ENCODE peak calls at places on chromosomes 13 and 19, in nine cellular contexts. One of them, this sample, is unnamed.

GRCh38 chr19:51783373-51783772 is 11.6 kb upstream of the FPR3 start:
- DNase-seq in activated CD4-positive, alpha-beta T cell treated with anti-CD3 and anti-CD28 coated beads, Interleukin-2, amount 50 U/mL, for 4 hours: no peak
- DNase-seq in CD8-positive, alpha-beta T cell: no peak
- DNase-seq in neural crest cell: no peak
- DNase-seq in uterus: no peak
- DNase-seq in aorta: no peak
- DNase-seq in T-helper 2 cell: no peak
- DNase-seq in amniotic stem cell: no peak
- DNase-seq in GM03348: no peak
- DNase-seq in this sample: no peak

GRCh38 chr13:20924758-20925394 is 22.3 kb upstream of the XPO4 start:
- DNase-seq in activated CD4-positive, alpha-beta T cell treated with anti-CD3 and anti-CD28 coated beads, Interleukin-2, amount 50 U/mL, for 4 hours: peak
- DNase-seq in CD8-positive, alpha-beta T cell: peak
- DNase-seq in neural crest cell: peak
- DNase-seq in uterus: peak
- DNase-seq in aorta: peak
- DNase-seq in T-helper 2 cell: peak
- DNase-seq in amniotic stem cell: peak
- DNase-seq in GM03348: peak
- DNase-seq in this sample: peak

GRCh38 chr19:15672580-15673175 is at the start of gene CYP4F12:
- DNase-seq in activated CD4-positive, alpha-beta T cell treated with anti-CD3 and anti-CD28 coated beads, Interleukin-2, amount 50 U/mL, for 4 hours: no peak
- DNase-seq in CD8-positive, alpha-beta T cell: peak
- DNase-seq in neural crest cell: no peak
- DNase-seq in uterus: peak
- DNase-seq in aorta: peak
- DNase-seq in T-helper 2 cell: no peak
- DNase-seq in amniotic stem cell: no peak
- DNase-seq in GM03348: no peak
- DNase-seq in this sample: no peak

GRCh38 chr19:45117167-45117594 is 24.2 kb downstream of the PPP1R37 start:
- DNase-seq in activated CD4-positive, alpha-beta T cell treated with anti-CD3 and anti-CD28 coated beads, Interleukin-2, amount 50 U/mL, for 4 hours: peak
- DNase-seq in CD8-positive, alpha-beta T cell: peak
- DNase-seq in neural crest cell: no peak
- DNase-seq in uterus: no peak
- DNase-seq in aorta: no peak
- DNase-seq in T-helper 2 cell: peak
- DNase-seq in amniotic stem cell: no peak
- DNase-seq in GM03348: no peak
- DNase-seq in this sample: peak

GRCh38 chr13:33876716-33877394 is 58.9 kb downstream of the RFC3 start:
- DNase-seq in activated CD4-positive, alpha-beta T cell treated with anti-CD3 and anti-CD28 coated beads, Interleukin-2, amount 50 U/mL, for 4 hours: no peak
- DNase-seq in CD8-positive, alpha-beta T cell: no peak
- DNase-seq in neural crest cell: no peak
- DNase-seq in uterus: no peak
- DNase-seq in aorta: no peak
- DNase-seq in T-helper 2 cell: no peak
- DNase-seq in amniotic stem cell: no peak
- DNase-seq in GM03348: no peak
- DNase-seq in this sample: peak

GRCh38 chr19:45113628-45114027 is 20.6 kb downstream of the PPP1R37 start:
- DNase-seq in activated CD4-positive, alpha-beta T cell treated with anti-CD3 and anti-CD28 coated beads, Interleukin-2, amount 50 U/mL, for 4 hours: no peak
- DNase-seq in CD8-positive, alpha-beta T cell: no peak
- DNase-seq in neural crest cell: no peak
- DNase-seq in uterus: no peak
- DNase-seq in aorta: no peak
- DNase-seq in T-helper 2 cell: no peak
- DNase-seq in amniotic stem cell: no peak
- DNase-seq in GM03348: no peak
- DNase-seq in this sample: no peak

GRCh38 chr13:110524484-110525254 is 36.9 kb downstream of the RAB20 start:
- DNase-seq in activated CD4-positive, alpha-beta T cell treated with anti-CD3 and anti-CD28 coated beads, Interleukin-2, amount 50 U/mL, for 4 hours: no peak
- DNase-seq in CD8-positive, alpha-beta T cell: no peak
- DNase-seq in neural crest cell: no peak
- DNase-seq in uterus: no peak
- DNase-seq in aorta: no peak
- DNase-seq in T-helper 2 cell: no peak
- DNase-seq in amniotic stem cell: no peak
- DNase-seq in GM03348: no peak
- DNase-seq in this sample: no peak

GRCh38 chr19:21092107-21092506 is 10.1 kb downstream of the ZNF714 start:
- DNase-seq in activated CD4-positive, alpha-beta T cell treated with anti-CD3 and anti-CD28 coated beads, Interleukin-2, amount 50 U/mL, for 4 hours: no peak
- DNase-seq in CD8-positive, alpha-beta T cell: no peak
- DNase-seq in neural crest cell: no peak
- DNase-seq in uterus: no peak
- DNase-seq in aorta: no peak
- DNase-seq in T-helper 2 cell: no peak
- DNase-seq in amniotic stem cell: no peak
- DNase-seq in GM03348: peak
- DNase-seq in this sample: no peak

GRCh38 chr13:26058704-26059103 is 6.9 kb upstream of the SHISA2 start:
- DNase-seq in activated CD4-positive, alpha-beta T cell treated with anti-CD3 and anti-CD28 coated beads, Interleukin-2, amount 50 U/mL, for 4 hours: no peak
- DNase-seq in CD8-positive, alpha-beta T cell: no peak
- DNase-seq in neural crest cell: no peak
- DNase-seq in uterus: no peak
- DNase-seq in aorta: no peak
- DNase-seq in T-helper 2 cell: no peak
- DNase-seq in amniotic stem cell: no peak
- DNase-seq in GM03348: no peak
- DNase-seq in this sample: no peak

GRCh38 chr13:46172531-46172991 is 9.4 kb downstream of the LCP1 start:
- DNase-seq in activated CD4-positive, alpha-beta T cell treated with anti-CD3 and anti-CD28 coated beads, Interleukin-2, amount 50 U/mL, for 4 hours: peak
- DNase-seq in CD8-positive, alpha-beta T cell: peak
- DNase-seq in neural crest cell: no peak
- DNase-seq in uterus: no peak
- DNase-seq in aorta: no peak
- DNase-seq in T-helper 2 cell: no peak
- DNase-seq in amniotic stem cell: no peak
- DNase-seq in GM03348: no peak
- DNase-seq in this sample: no peak

GRCh38 chr19:9313756-9314155 is 4.1 kb upstream of the ZNF699 start:
- DNase-seq in activated CD4-positive, alpha-beta T cell treated with anti-CD3 and anti-CD28 coated beads, Interleukin-2, amount 50 U/mL, for 4 hours: no peak
- DNase-seq in CD8-positive, alpha-beta T cell: no peak
- DNase-seq in neural crest cell: no peak
- DNase-seq in uterus: no peak
- DNase-seq in aorta: no peak
- DNase-seq in T-helper 2 cell: no peak
- DNase-seq in amniotic stem cell: no peak
- DNase-seq in GM03348: no peak
- DNase-seq in this sample: no peak

GRCh38 chr13:28750187-28751045 is 31.6 kb upstream of the SLC46A3 start:
- DNase-seq in activated CD4-positive, alpha-beta T cell treated with anti-CD3 and anti-CD28 coated beads, Interleukin-2, amount 50 U/mL, for 4 hours: no peak
- DNase-seq in CD8-positive, alpha-beta T cell: no peak
- DNase-seq in neural crest cell: no peak
- DNase-seq in uterus: no peak
- DNase-seq in aorta: no peak
- DNase-seq in T-helper 2 cell: no peak
- DNase-seq in amniotic stem cell: no peak
- DNase-seq in GM03348: no peak
- DNase-seq in this sample: no peak

GRCh38 chr13:101529419-101529818 is 76.9 kb downstream of the ITGBL1 start:
- DNase-seq in activated CD4-positive, alpha-beta T cell treated with anti-CD3 and anti-CD28 coated beads, Interleukin-2, amount 50 U/mL, for 4 hours: no peak
- DNase-seq in CD8-positive, alpha-beta T cell: no peak
- DNase-seq in neural crest cell: no peak
- DNase-seq in uterus: no peak
- DNase-seq in aorta: peak
- DNase-seq in T-helper 2 cell: no peak
- DNase-seq in amniotic stem cell: no peak
- DNase-seq in GM03348: no peak
- DNase-seq in this sample: no peak

GRCh38 chr19:51440846-51441409 is 17.3 kb downstream of the SIGLEC8 start:
- DNase-seq in activated CD4-positive, alpha-beta T cell treated with anti-CD3 and anti-CD28 coated beads, Interleukin-2, amount 50 U/mL, for 4 hours: peak
- DNase-seq in CD8-positive, alpha-beta T cell: peak
- DNase-seq in neural crest cell: no peak
- DNase-seq in uterus: no peak
- DNase-seq in aorta: no peak
- DNase-seq in T-helper 2 cell: peak
- DNase-seq in amniotic stem cell: no peak
- DNase-seq in GM03348: no peak
- DNase-seq in this sample: no peak

GRCh38 chr13:45799451-45799850 is 52.1 kb downstream of the SIAH3 start:
- DNase-seq in activated CD4-positive, alpha-beta T cell treated with anti-CD3 and anti-CD28 coated beads, Interleukin-2, amount 50 U/mL, for 4 hours: no peak
- DNase-seq in CD8-positive, alpha-beta T cell: no peak
- DNase-seq in neural crest cell: no peak
- DNase-seq in uterus: no peak
- DNase-seq in aorta: no peak
- DNase-seq in T-helper 2 cell: no peak
- DNase-seq in amniotic stem cell: no peak
- DNase-seq in GM03348: no peak
- DNase-seq in this sample: peak

GRCh38 chr13:50323440-50324070 is 308.3 kb downstream of the KCNRG start:
- DNase-seq in activated CD4-positive, alpha-beta T cell treated with anti-CD3 and anti-CD28 coated beads, Interleukin-2, amount 50 U/mL, for 4 hours: no peak
- DNase-seq in CD8-positive, alpha-beta T cell: no peak
- DNase-seq in neural crest cell: no peak
- DNase-seq in uterus: no peak
- DNase-seq in aorta: no peak
- DNase-seq in T-helper 2 cell: no peak
- DNase-seq in amniotic stem cell: peak
- DNase-seq in GM03348: peak
- DNase-seq in this sample: no peak

GRCh38 chr13:101082441-101082840 is 333.9 kb downstream of the NALCN start:
- DNase-seq in activated CD4-positive, alpha-beta T cell treated with anti-CD3 and anti-CD28 coated beads, Interleukin-2, amount 50 U/mL, for 4 hours: no peak
- DNase-seq in CD8-positive, alpha-beta T cell: no peak
- DNase-seq in neural crest cell: no peak
- DNase-seq in uterus: no peak
- DNase-seq in aorta: no peak
- DNase-seq in T-helper 2 cell: no peak
- DNase-seq in amniotic stem cell: no peak
- DNase-seq in GM03348: no peak
- DNase-seq in this sample: no peak

GRCh38 chr13:68099616-68100015 is 869.5 kb upstream of the PCDH9 start:
- DNase-seq in activated CD4-positive, alpha-beta T cell treated with anti-CD3 and anti-CD28 coated beads, Interleukin-2, amount 50 U/mL, for 4 hours: no peak
- DNase-seq in CD8-positive, alpha-beta T cell: no peak
- DNase-seq in neural crest cell: no peak
- DNase-seq in uterus: no peak
- DNase-seq in aorta: no peak
- DNase-seq in T-helper 2 cell: no peak
- DNase-seq in amniotic stem cell: no peak
- DNase-seq in GM03348: no peak
- DNase-seq in this sample: no peak

GRCh38 chr13:27789153-27789494 is 3.2 kb upstream of the GSX1 start:
- DNase-seq in activated CD4-positive, alpha-beta T cell treated with anti-CD3 and anti-CD28 coated beads, Interleukin-2, amount 50 U/mL, for 4 hours: no peak
- DNase-seq in CD8-positive, alpha-beta T cell: no peak
- DNase-seq in neural crest cell: no peak
- DNase-seq in uterus: no peak
- DNase-seq in aorta: no peak
- DNase-seq in T-helper 2 cell: no peak
- DNase-seq in amniotic stem cell: no peak
- DNase-seq in GM03348: no peak
- DNase-seq in this sample: no peak

GRCh38 chr19:1387684-1388636 is 4.3 kb downstream of the NDUFS7 start:
- DNase-seq in activated CD4-positive, alpha-beta T cell treated with anti-CD3 and anti-CD28 coated beads, Interleukin-2, amount 50 U/mL, for 4 hours: no peak
- DNase-seq in CD8-positive, alpha-beta T cell: no peak
- DNase-seq in neural crest cell: no peak
- DNase-seq in uterus: no peak
- DNase-seq in aorta: no peak
- DNase-seq in T-helper 2 cell: no peak
- DNase-seq in amniotic stem cell: no peak
- DNase-seq in GM03348: no peak
- DNase-seq in this sample: no peak

GRCh38 chr19:40906512-40906911 is 24.5 kb upstream of the CYP2A7 start:
- DNase-seq in activated CD4-positive, alpha-beta T cell treated with anti-CD3 and anti-CD28 coated beads, Interleukin-2, amount 50 U/mL, for 4 hours: no peak
- DNase-seq in CD8-positive, alpha-beta T cell: no peak
- DNase-seq in neural crest cell: no peak
- DNase-seq in uterus: no peak
- DNase-seq in aorta: no peak
- DNase-seq in T-helper 2 cell: no peak
- DNase-seq in amniotic stem cell: no peak
- DNase-seq in GM03348: no peak
- DNase-seq in this sample: no peak

GRCh38 chr13:109249780-109250528 is 536.4 kb downstream of the IRS2 start:
- DNase-seq in activated CD4-positive, alpha-beta T cell treated with anti-CD3 and anti-CD28 coated beads, Interleukin-2, amount 50 U/mL, for 4 hours: no peak
- DNase-seq in CD8-positive, alpha-beta T cell: no peak
- DNase-seq in neural crest cell: no peak
- DNase-seq in uterus: no peak
- DNase-seq in aorta: no peak
- DNase-seq in T-helper 2 cell: no peak
- DNase-seq in amniotic stem cell: no peak
- DNase-seq in GM03348: no peak
- DNase-seq in this sample: no peak

GRCh38 chr19:31232871-31233270 is 116.4 kb downstream of the TSHZ3 start:
- DNase-seq in activated CD4-positive, alpha-beta T cell treated with anti-CD3 and anti-CD28 coated beads, Interleukin-2, amount 50 U/mL, for 4 hours: no peak
- DNase-seq in CD8-positive, alpha-beta T cell: no peak
- DNase-seq in neural crest cell: no peak
- DNase-seq in uterus: no peak
- DNase-seq in aorta: no peak
- DNase-seq in T-helper 2 cell: no peak
- DNase-seq in amniotic stem cell: peak
- DNase-seq in GM03348: peak
- DNase-seq in this sample: no peak